ENCODE peak calls at places on chromosome 21, in five cellular contexts. R, V, C, H and Y are unnamed samples.

GRCh38 chr21:26405735-26406361 is 167.2 kb downstream of the CYYR1 start:
- DNase-seq in R (peak), V (no peak), C (peak), H (no peak), Y (peak)

GRCh38 chr21:45543710-45544448 is 1.6 kb upstream of the SLC19A1 start:
- DNase-seq in R (no peak), V (no peak), C (no peak), H (peak), Y (peak)

GRCh38 chr21:45030637-45031218 is 43.7 kb upstream of the ADARB1 start:
- DNase-seq in R (no peak), V (no peak), C (peak), H (no peak), Y (no peak)

GRCh38 chr21:20999567-21000169 is 1.5 kb downstream of the NCAM2 start:
- DNase-seq in R (peak), V (no peak), C (peak), H (no peak), Y (peak)

GRCh38 chr21:27206368-27206982 is 239.6 kb upstream of the ADAMTS5 start:
- DNase-seq in R (no peak), V (no peak), C (peak), H (no peak), Y (no peak)

GRCh38 chr21:29343517-29343916 is 44.8 kb downstream of the BACH1 start:
- DNase-seq in R (no peak), V (no peak), C (peak), H (no peak), Y (no peak)

GRCh38 chr21:26715878-26716506 is 129.2 kb downstream of the ADAMTS1 start:
- DNase-seq in R (peak), V (no peak), C (peak), H (no peak), Y (peak)

GRCh38 chr21:36504067-36505058 is 24.4 kb upstream of the CLDN14 start:
- DNase-seq in R (peak), V (peak), C (peak), H (no peak), Y (peak)

GRCh38 chr21:19275065-19275464 is 871.5 kb upstream of the TMPRSS15 start:
- DNase-seq in R (no peak), V (no peak), C (no peak), H (no peak), Y (no peak)

GRCh38 chr21:35658242-35658641 is 402.1 kb downstream of the SETD4 start:
- DNase-seq in R (no peak), V (no peak), C (peak), H (no peak), Y (no peak)

GRCh38 chr21:28892550-28893111 is 100.0 kb downstream of the LTN1 start:
- DNase-seq in R (no peak), V (no peak), C (no peak), H (no peak), Y (no peak)

GRCh38 chr21:32136546-32136945 is 142.3 kb downstream of the MIS18A start:
- DNase-seq in R (no peak), V (no peak), C (no peak), H (no peak), Y (no peak)

GRCh38 chr21:25988738-25989137 is 181.8 kb downstream of the APP start:
- DNase-seq in R (no peak), V (no peak), C (no peak), H (no peak), Y (no peak)

GRCh38 chr21:27422435-27422834 is 455.5 kb upstream of the ADAMTS5 start:
- DNase-seq in R (no peak), V (no peak), C (peak), H (no peak), Y (no peak)

GRCh38 chr21:26587621-26588260 is 14.7 kb upstream of the CYYR1 start:
- DNase-seq in R (peak), V (no peak), C (peak), H (no peak), Y (peak)

GRCh38 chr21:29430581-29430980 is 131.9 kb downstream of the BACH1 start:
- DNase-seq in R (no peak), V (no peak), C (no peak), H (no peak), Y (no peak)

GRCh38 chr21:14273736-14274538 is 58.0 kb downstream of the RBM11 start:
- DNase-seq in R (no peak), V (no peak), C (no peak), H (peak), Y (peak)

GRCh38 chr21:46051821-46052675 is 45.9 kb upstream of the COL6A2 start:
- DNase-seq in R (no peak), V (no peak), C (peak), H (peak), Y (no peak)

GRCh38 chr21:28633803-28634572 is 358.7 kb downstream of the LTN1 start:
- DNase-seq in R (no peak), V (no peak), C (peak), H (no peak), Y (no peak)

GRCh38 chr21:15472108-15472507 is 257.7 kb upstream of the USP25 start:
- DNase-seq in R (no peak), V (no peak), C (no peak), H (peak), Y (no peak)

GRCh38 chr21:31156662-31157061 is 118.4 kb upstream of the KRTAP19-8 start:
- DNase-seq in R (peak), V (no peak), C (no peak), H (no peak), Y (no peak)

DNA sequence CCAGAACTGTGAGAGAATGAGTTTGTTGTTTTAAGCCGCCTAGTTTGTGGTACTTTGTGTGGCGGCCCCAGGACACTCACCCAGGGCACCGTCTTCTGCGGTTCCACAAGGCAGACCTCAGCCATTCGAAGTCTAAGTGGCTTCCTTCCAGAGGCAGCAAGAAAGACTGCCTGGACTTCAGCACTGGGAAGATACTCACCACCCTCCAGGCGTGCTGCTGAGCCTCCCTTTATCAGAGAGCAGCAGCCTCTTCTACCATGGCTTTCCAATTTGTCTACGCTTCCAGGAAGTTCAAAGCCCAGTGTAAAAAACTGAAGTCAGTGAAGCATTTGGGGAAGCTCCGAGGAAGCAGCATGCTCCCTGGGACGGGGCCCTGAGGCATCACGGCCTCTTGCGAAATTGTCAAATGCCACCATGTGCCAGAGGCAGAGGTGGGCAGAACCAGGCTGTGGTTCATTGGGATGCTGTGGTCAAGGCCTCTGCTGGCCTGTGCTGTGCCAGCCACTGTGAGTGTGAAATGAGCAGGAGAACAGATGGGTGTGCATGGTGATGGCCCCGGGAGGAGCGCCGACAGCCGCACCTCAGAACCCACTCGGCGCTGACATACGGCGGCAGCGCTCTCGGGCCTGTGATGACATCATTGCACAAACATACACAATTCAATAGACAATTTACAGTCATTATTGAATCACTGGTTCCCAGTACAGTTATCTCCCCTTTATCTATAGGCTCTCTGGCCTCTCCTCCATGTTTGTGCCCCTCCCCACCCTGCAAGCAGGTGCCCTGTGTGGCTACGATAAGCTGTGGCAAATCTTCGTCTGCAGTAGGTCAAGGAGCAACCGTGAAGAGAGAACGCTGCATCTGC is 110.4 kb downstream of the PDE9A start:
- DNase-seq in R (no peak), V (no peak), C (no peak), H (no peak), Y (no peak)
- H3K27ac ChIP-seq in R (no peak), V (no peak), C (no peak), H (no peak), Y (no peak)

DNA sequence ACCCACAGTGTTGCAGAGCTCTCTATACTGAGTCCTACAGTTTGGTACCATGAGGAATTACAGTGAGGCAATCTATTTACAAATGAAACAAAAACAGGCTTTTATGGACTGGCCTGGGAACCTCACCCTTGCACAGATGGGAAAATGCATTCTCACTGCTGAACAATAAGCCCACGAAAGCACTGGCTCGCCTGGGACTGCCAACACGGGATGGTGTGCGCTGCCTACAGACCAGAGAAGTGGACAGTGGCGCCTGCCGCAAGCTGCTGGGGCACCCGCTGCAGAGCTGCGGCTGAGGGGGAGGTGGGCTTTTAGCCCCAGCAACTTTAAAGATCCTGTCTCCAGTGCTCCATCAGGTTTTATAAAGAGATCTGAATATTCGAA is 28.5 kb upstream of the ABCG1 start:
- DNase-seq in R (no peak), V (no peak), C (no peak), H (no peak), Y (no peak)
- H3K27ac ChIP-seq in R (no peak), V (no peak), C (no peak), H (no peak), Y (no peak)

GRCh38 chr21:38804617-38805281 is 980 bp upstream of the ETS2 start:
- DNase-seq in R (peak), V (no peak), C (peak), H (peak), Y (peak)

GRCh38 chr21:38804030-38804616 is 1.6 kb upstream of the ETS2 start:
- DNase-seq in R (no peak), V (no peak), C (no peak), H (no peak), Y (no peak)

GRCh38 chr21:38800924-38801744 is 4.6 kb upstream of the ETS2 start:
- DNase-seq in R (peak), V (no peak), C (no peak), H (no peak), Y (no peak)

GRCh38 chr21:38802050-38803026 is 3.4 kb upstream of the ETS2 start:
- DNase-seq in R (peak), V (no peak), C (no peak), H (no peak), Y (no peak)

GRCh38 chr21:38803075-38803474 is 2.7 kb upstream of the ETS2 start:
- DNase-seq in R (no peak), V (no peak), C (no peak), H (no peak), Y (no peak)
- H3K27ac ChIP-seq in R (peak), V (no peak), C (no peak), H (no peak), Y (no peak)

DNA sequence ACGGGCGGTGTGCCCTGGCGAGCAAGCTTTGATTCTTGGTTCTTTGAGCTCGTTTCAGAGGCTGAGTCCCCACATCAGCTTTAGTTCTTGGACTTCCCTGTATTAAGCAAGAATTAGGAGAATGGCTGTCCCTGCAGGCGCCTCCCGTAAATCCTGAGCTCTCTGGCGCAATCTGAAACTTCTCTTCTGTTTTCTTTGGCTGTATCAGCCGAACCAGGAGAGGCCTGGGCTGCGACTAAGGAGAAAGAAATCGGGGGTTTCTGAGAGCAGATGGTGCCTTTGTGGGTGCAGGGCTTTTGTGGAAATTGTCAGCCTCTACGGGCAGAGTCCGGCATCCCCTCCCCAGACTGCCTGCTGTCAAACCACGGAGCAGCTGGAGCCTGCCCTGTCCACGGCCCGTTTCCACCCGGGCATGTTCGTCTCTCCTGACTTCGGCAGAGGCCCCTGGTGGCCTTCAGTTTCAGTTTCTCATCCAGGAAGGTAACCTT is 17.9 kb downstream of the CSTB start:
- DNase-seq in R (no peak), V (no peak), C (no peak), H (no peak), Y (peak)
- H3K27ac ChIP-seq in R (no peak), V (no peak), C (no peak), H (peak), Y (peak)

GRCh38 chr21:43034098-43034497 is 41.5 kb downstream of the CBS start:
- DNase-seq in R (no peak), V (no peak), C (peak), H (no peak), Y (no peak)
- H3K27ac ChIP-seq in R (no peak), V (no peak), C (no peak), H (no peak), Y (no peak)

GRCh38 chr21:33801424-33802405 is 113.9 kb downstream of the ATP5PO start:
- DNase-seq in R (peak), V (no peak), C (peak), H (peak), Y (no peak)
- H3K27ac ChIP-seq in R (no peak), V (no peak), C (peak), H (peak), Y (peak)